ENCODE peak calls at places on chromosomes 5 and 9, in eight cellular contexts. P is astrocyte of the spinal cord, V is cardiac fibroblast, O is heart left ventricle, Q is prostate gland, R is OCI-LY7, Z is thoracic aorta, L is IMR-90. X is an unnamed sample.

GRCh38 chr5:25362799-25363198 is 718.0 kb upstream of the CDH10 start:
- DNase-seq in O (no peak), V (no peak), R (no peak), P (no peak), Z (no peak), Q (no peak), L (no peak), X (no peak)

GRCh38 chr5:9361835-9362234 is 184.0 kb downstream of the SEMA5A start:
- DNase-seq in L (peak), R (peak), P (peak), V (peak), Q (peak), O (peak), Z (no peak), X (peak)

GRCh38 chr9:121742923-121743322 is 91.5 kb downstream of the DAB2IP start:
- DNase-seq in O (no peak), L (no peak), Z (no peak), R (no peak), P (no peak), Q (no peak), V (no peak), X (no peak)

GRCh38 chr5:130692766-130693165 is 472.3 kb downstream of the HINT1 start:
- DNase-seq in L (no peak), Z (no peak), P (peak), R (no peak), Q (no peak), O (no peak), V (peak), X (no peak)

GRCh38 chr9:76394896-76395244 is 644 bp upstream of the RFK start:
- DNase-seq in Q (peak), O (peak), V (no peak), P (no peak), Z (peak), R (peak), L (no peak), X (peak)

GRCh38 chr5:7391688-7392400 is 4.1 kb upstream of the ADCY2 start:
- DNase-seq in Q (no peak), Z (no peak), R (no peak), L (no peak), O (no peak), P (no peak), V (no peak), X (no peak)

GRCh38 chr5:5315068-5315835 is 107.2 kb upstream of the ICE1 start:
- DNase-seq in V (no peak), R (no peak), Z (no peak), Q (no peak), P (peak), O (no peak), L (no peak), X (no peak)

GRCh38 chr5:43191740-43192557 is at the start of gene NIM1K:
- DNase-seq in L (peak), P (peak), Z (peak), R (no peak), V (peak), O (peak), Q (peak), X (peak)

GRCh38 chr5:54834121-54834842 is 151.1 kb downstream of the ESM1 start:
- DNase-seq in L (no peak), O (peak), V (no peak), Q (no peak), R (no peak), Z (no peak), P (no peak), X (no peak)

GRCh38 chr5:35884789-35885172 is 28.1 kb downstream of the IL7R start:
- DNase-seq in P (no peak), O (no peak), Z (no peak), V (no peak), R (peak), Q (no peak), L (no peak), X (no peak)

GRCh38 chr9:17018001-17018491 is 116.8 kb upstream of the CNTLN start:
- DNase-seq in Q (peak), L (peak), Z (peak), V (peak), P (peak), R (no peak), O (peak), X (no peak)

GRCh38 chr9:114226289-114227055 is 71.1 kb downstream of the COL27A1 start:
- DNase-seq in Z (no peak), R (no peak), P (no peak), Q (no peak), V (no peak), O (no peak), L (no peak), X (no peak)

GRCh38 chr5:73111536-73111935 is 8.8 kb upstream of the TMEM171 start:
- DNase-seq in V (no peak), Q (no peak), R (no peak), O (no peak), L (no peak), Z (no peak), P (no peak), X (no peak)

GRCh38 chr5:123083298-123083697 is 5.7 kb upstream of the PRDM6 start:
- DNase-seq in P (no peak), Z (no peak), L (peak), V (no peak), O (no peak), R (no peak), Q (no peak), X (no peak)

GRCh38 chr9:34158362-34158869 is 20.4 kb upstream of the UBAP1 start:
- DNase-seq in L (peak), P (peak), Z (no peak), O (no peak), V (peak), R (no peak), Q (no peak), X (peak)

GRCh38 chr5:15794117-15794985 is 294.4 kb downstream of the FBXL7 start:
- DNase-seq in O (no peak), Z (no peak), R (no peak), L (peak), Q (no peak), V (peak), P (no peak), X (no peak)

GRCh38 chr5:56917534-56917933 is 8.1 kb downstream of the SETD9 start:
- DNase-seq in R (no peak), P (no peak), Z (no peak), Q (no peak), V (no peak), O (peak), L (no peak), X (no peak)

GRCh38 chr5:134543820-134544692 is 18.6 kb downstream of the JADE2 start:
- DNase-seq in R (peak), L (no peak), Q (no peak), O (no peak), P (no peak), Z (no peak), V (no peak), X (no peak)

GRCh38 chr5:160629007-160629402 is 207.3 kb downstream of the PTTG1 start:
- DNase-seq in Z (no peak), R (no peak), O (no peak), P (no peak), Q (no peak), V (no peak), L (no peak), X (no peak)

DNA sequence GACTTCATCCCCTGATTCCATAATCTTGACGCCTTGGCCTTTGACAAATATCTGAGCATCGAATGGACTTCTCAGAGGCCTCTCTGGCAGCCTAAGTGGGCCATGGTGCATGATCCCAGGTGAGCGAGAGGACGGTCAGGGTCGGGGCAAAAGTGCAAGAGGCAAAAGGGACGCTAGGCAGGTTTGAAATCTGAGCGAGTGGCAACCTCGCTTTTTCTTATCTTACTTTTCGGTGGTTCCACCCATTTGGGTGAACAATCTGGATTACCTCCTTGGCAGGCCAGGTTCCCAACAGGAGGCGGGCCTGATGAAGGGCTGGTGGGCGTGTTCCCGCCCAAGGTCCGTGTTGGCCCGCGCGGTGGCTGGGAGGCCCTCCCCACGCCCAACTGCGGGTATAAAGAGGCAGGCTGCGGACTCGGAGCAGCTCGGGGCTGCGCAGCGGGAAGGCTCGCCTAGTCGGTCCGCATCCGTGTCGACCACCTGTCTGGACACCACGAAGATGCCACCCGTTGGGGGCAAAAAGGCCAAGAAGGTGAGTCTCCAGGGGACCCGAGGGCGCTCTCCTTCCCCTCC is at the start of gene BHMT:
- DNase-seq in P (no peak), L (no peak), O (no peak), R (no peak), Q (no peak), V (no peak), Z (no peak), X (no peak)
- H3K4me3 ChIP-seq in P (no peak), L (no peak), O (no peak), R (no peak), Q (no peak), V (no peak), Z (no peak), X (peak)

DNA sequence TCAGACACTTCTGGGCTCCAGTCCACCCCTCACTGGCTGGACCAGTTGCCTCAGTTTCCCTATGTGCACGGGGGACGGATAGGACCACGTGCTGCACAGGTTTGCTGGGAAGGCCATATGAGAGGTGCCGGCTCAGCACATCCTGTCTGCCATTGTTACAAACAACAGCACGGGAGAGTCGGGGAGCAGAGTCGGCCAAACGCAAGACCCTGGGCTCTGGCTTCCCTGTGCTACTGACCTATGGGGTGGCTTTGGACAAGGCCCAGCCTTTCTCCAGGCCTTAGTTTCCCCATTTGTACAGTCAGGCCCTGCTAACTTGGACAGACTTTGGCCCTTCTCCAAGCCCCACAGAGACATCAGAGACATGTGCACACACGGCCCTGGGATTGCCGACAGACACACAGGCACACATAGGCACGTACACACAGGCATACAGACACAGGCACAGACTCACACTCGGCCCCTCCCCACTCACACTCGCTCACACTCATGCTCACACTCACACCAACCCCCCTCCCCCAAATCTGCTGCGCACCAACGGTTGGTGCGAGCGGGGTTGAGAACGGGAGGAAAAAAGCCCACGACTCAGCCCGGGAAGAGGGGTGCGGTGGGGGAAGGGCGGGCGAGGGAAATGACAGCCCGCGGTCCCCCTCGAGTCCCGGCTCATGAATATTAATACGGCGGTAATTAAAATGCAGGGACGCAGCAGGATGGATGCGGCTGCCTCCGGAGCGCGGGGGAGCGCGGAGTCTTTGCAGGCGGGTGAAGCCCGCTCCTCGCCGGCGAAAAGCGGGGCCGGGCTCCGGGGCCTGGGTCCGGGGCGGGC is 133.0 kb downstream of the C9orf50 start:
- DNase-seq in O (peak), P (peak), V (peak), Q (no peak), Z (peak), L (peak), R (no peak), X (peak)
- H3K4me3 ChIP-seq in O (peak), P (peak), V (peak), Q (peak), Z (peak), L (peak), R (no peak), X (peak)

GRCh38 chr5:333945-334344 is 12.4 kb downstream of the AHRR start:
- DNase-seq in O (no peak), V (no peak), L (no peak), Z (no peak), Q (no peak), R (no peak), P (no peak), X (no peak)
- H3K4me3 ChIP-seq in O (no peak), V (no peak), L (no peak), Z (no peak), Q (no peak), R (no peak), P (no peak), X (no peak)

DNA sequence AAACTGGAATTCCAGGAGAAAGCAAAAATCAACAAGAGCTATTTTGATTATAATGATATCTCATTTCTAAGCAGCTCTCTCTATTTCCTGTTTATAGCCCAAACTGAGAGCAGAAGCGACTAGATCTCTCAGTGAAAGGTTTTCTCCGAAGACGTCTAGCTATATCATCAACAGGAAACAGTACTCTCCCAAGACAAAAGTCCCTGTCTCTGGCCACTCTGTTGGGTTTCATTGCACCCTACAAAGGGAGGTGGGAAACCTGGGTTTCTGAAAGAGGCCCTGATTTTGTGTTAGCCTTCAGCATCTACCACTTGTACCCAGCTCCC is 188.3 kb downstream of the PALM2AKAP2 start:
- DNase-seq in Z (no peak), L (peak), Q (no peak), R (no peak), O (no peak), P (no peak), V (no peak), X (no peak)
- H3K4me3 ChIP-seq in Z (no peak), L (no peak), Q (no peak), R (no peak), O (no peak), P (no peak), V (no peak), X (no peak)

GRCh38 chr5:58455495-58455894 is 4.4 kb downstream of the PLK2 start:
- DNase-seq in L (no peak), R (no peak), P (no peak), Q (no peak), O (no peak), Z (no peak), V (no peak), X (no peak)

GRCh38 chr5:58456486-58456885 is 3.4 kb downstream of the PLK2 start:
- DNase-seq in Z (no peak), P (peak), Q (no peak), V (no peak), R (no peak), O (no peak), L (no peak), X (no peak)

GRCh38 chr5:58455966-58456365 is 3.9 kb downstream of the PLK2 start:
- DNase-seq in R (no peak), Z (no peak), O (no peak), L (no peak), Q (no peak), P (peak), V (no peak), X (no peak)

GRCh38 chr5:58454025-58454424 is 5.9 kb downstream of the PLK2 start:
- DNase-seq in Q (no peak), V (no peak), P (no peak), O (no peak), L (no peak), R (no peak), Z (no peak), X (no peak)

DNA sequence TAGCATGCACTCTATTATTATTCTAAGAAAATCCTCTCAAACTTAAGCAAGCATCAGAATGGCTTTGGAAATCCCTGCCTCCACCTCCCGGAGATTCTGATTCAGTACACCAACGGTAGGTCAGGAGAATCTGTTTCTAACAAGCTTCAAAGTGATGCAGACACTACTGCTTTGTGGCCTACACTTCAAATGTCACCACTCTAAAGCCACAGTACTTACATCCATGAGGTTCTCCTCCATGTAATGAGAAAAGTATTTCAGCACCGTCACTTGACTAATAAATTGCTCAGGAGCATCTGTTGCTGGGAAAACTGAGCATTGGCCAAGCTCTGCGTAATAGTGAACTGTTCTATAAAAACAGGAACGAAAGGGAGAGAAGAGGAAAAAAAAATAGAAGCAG is 4.8 kb downstream of the PLK2 start:
- DNase-seq in R (no peak), L (peak), P (no peak), V (peak), Z (peak), Q (no peak), O (no peak), X (no peak)
- H3K4me3 ChIP-seq in R (no peak), L (no peak), P (peak), V (peak), Z (peak), Q (no peak), O (peak), X (peak)

DNA sequence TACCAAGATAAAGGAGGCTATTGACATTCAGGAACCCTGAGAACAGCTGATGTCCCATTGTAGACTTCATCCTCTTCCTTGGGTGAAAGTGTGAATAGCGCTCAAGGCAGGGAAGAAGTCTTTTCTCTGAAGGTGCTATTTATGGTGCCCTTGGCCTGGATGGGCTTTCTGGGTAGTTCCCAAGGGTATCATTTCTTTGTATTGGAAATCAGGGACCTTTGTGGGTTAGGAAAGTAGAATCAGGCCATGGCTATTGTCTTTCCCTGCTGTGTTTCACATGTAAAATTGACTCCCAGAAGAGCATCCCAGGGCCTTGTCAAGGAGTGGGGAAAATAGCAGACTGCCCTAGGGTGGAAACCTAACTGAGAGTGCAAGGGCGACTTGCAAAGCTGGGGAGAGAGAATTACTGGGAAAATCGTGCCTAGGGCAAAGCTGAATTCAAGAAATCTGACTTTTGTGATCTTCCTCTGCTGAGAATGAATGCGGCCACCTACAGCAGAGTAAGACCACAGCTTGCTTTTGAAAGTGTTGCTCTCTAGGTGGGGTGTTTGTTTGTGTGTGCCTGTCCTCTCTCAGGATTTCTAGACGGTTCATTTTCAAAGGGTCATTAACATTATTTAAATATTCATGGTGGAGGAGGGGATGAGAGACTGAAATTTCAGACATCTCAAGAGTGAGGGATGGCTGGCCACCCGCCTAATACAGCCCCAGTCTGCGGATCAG is 160.6 kb downstream of the C9orf152 start:
- DNase-seq in P (no peak), L (no peak), V (no peak), Q (no peak), Z (no peak), R (no peak), O (no peak), X (no peak)
- H3K4me3 ChIP-seq in P (peak), L (no peak), V (peak), Q (no peak), Z (peak), R (peak), O (peak), X (peak)

GRCh38 chr5:145244788-145245187 is 590.4 kb downstream of the PRELID2 start:
- DNase-seq in Q (no peak), R (no peak), V (peak), P (peak), O (no peak), L (peak), Z (no peak), X (no peak)
- H3K4me3 ChIP-seq in Q (no peak), R (no peak), V (no peak), P (no peak), O (peak), L (no peak), Z (peak), X (no peak)

DNA sequence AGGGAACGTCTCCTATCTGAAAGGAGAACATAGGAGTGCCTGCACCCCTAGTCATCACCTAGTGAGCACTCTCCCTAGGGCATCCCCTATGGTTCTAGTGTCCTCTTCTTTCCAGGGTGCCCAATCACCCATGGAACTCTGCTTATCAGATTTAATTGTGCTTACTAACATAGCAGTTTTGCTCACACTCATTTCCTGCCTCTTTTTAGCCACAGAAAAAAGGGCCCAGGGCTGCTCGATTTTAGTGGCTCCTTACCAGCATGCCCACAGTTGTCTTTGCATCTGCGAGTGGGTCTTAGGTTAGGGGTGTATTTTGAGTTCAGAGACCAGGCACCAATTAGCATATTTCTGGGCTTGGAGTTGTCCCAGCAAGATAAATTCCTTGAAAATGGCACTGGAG is 1110.2 kb downstream of the TAF11L14 start:
- DNase-seq in R (no peak), L (no peak), Q (no peak), P (no peak), Z (no peak), V (no peak), O (no peak), X (no peak)
- H3K4me3 ChIP-seq in R (peak), L (no peak), Q (no peak), P (no peak), Z (no peak), V (no peak), O (no peak), X (no peak)

GRCh38 chr9:127735530-127736176 is 559 bp upstream of the TOR2A start:
- DNase-seq in O (no peak), P (no peak), Z (no peak), V (no peak), Q (no peak), R (no peak), L (no peak), X (no peak)
- H3K4me3 ChIP-seq in O (peak), P (no peak), Z (peak), V (no peak), Q (no peak), R (peak), L (no peak), X (no peak)

GRCh38 chr5:45132972-45133371 is 324.2 kb downstream of the MRPS30 start:
- DNase-seq in Z (no peak), V (no peak), L (no peak), Q (no peak), O (no peak), P (no peak), R (no peak), X (no peak)
- H3K4me3 ChIP-seq in Z (no peak), V (no peak), L (no peak), Q (no peak), O (no peak), P (no peak), R (no peak), X (no peak)